ENCODE peak calls at places on chromosomes 5 and 9, in four cellular contexts. E, O, D and S are unnamed samples.

GRCh38 chr5:50667079-50667652 is 729 bp downstream of the PARP8 start:
- DNase-seq in E (no peak), O (no peak), D (peak), S (peak)

GRCh38 chr9:122572456-122572855 is 10.7 kb downstream of the OR1L8 start:
- DNase-seq in E (no peak), O (no peak), D (no peak), S (peak)

GRCh38 chr5:8366296-8366695 is 497.3 kb downstream of the MTRR start:
- DNase-seq in E (no peak), O (no peak), D (no peak), S (no peak)

GRCh38 chr9:128051932-128052734 is 15.0 kb downstream of the NAIF1 start:
- DNase-seq in E (no peak), O (no peak), D (peak), S (no peak)

GRCh38 chr9:79325501-79325900 is 246.3 kb upstream of the TLE4 start:
- DNase-seq in E (no peak), O (no peak), D (no peak), S (no peak)

GRCh38 chr9:121394292-121394691 is 24.2 kb upstream of the STOM start:
- DNase-seq in E (no peak), O (no peak), D (no peak), S (no peak)

GRCh38 chr5:77972545-77973252 is 196.6 kb upstream of the TBCA start:
- DNase-seq in E (no peak), O (no peak), D (no peak), S (peak)

GRCh38 chr5:132647473-132647872 is 10.5 kb upstream of the IL13 start:
- DNase-seq in E (no peak), O (no peak), D (no peak), S (no peak)

GRCh38 chr5:133480366-133480765 is 132.0 kb downstream of the FSTL4 start:
- DNase-seq in E (no peak), O (no peak), D (no peak), S (no peak)

GRCh38 chr9:103245369-103245768 is 250.2 kb downstream of the CYLC2 start:
- DNase-seq in E (no peak), O (no peak), D (no peak), S (no peak)

GRCh38 chr5:86320266-86320665 is 297.5 kb upstream of the COX7C start:
- DNase-seq in E (no peak), O (no peak), D (no peak), S (no peak)

GRCh38 chr5:164504141-164504772 is 998.8 kb downstream of the MAT2B start:
- DNase-seq in E (peak), O (peak), D (peak), S (peak)

GRCh38 chr9:98477884-98478283 is 222.4 kb upstream of the TBC1D2 start:
- DNase-seq in E (no peak), O (no peak), D (no peak), S (no peak)

GRCh38 chr5:176818391-176819098 is 8.2 kb downstream of the UNC5A start:
- DNase-seq in E (peak), O (no peak), D (no peak), S (no peak)

GRCh38 chr5:33969572-33970452 is 14.7 kb downstream of the SLC45A2 start:
- DNase-seq in E (peak), O (no peak), D (peak), S (peak)

GRCh38 chr5:177399903-177400868 is at the start of gene PFN3:
- DNase-seq in E (no peak), O (no peak), D (no peak), S (peak)

GRCh38 chr5:108380531-108381021 is 1.3 kb downstream of the FBXL17 start:
- DNase-seq in E (peak), O (peak), D (peak), S (peak)